ENCODE peak calls at places on chromosomes 13 and 19, in six cellular contexts. W is AG04450; Q is T-helper 2 cell treated with Interferon-gamma antibody and Interleukin-4, amounts not matched to agents 5 μg/mL and 100 μg/mL, for 36 hours; A is GDM1; D is uterus; O is right lobe of liver. T is an unnamed sample.

GRCh38 chr13:30346789-30347167 is 39.4 kb upstream of the KATNAL1 start:
- DNase-seq in D (no peak), O (no peak), W (no peak), A (no peak), Q (no peak), T (no peak)

GRCh38 chr13:35468195-35468594 is 8.3 kb downstream of the MAB21L1 start:
- DNase-seq in Q (no peak), O (no peak), A (no peak), D (no peak), W (no peak), T (no peak)

GRCh38 chr13:105346141-105346766 is 1189.2 kb downstream of the EFNB2 start:
- DNase-seq in Q (no peak), O (no peak), W (peak), D (no peak), A (no peak), T (no peak)

GRCh38 chr13:76012091-76012721 is 376.1 kb downstream of the LMO7 start:
- DNase-seq in A (no peak), W (no peak), Q (no peak), O (no peak), D (no peak), T (no peak)

GRCh38 chr19:31586282-31586681 is 237.0 kb upstream of the TSHZ3 start:
- DNase-seq in D (no peak), Q (no peak), A (no peak), W (peak), O (no peak), T (no peak)

GRCh38 chr19:47005873-47006272 is 13.8 kb upstream of the NPAS1 start:
- DNase-seq in O (peak), W (no peak), D (no peak), Q (no peak), A (no peak), T (no peak)

GRCh38 chr13:21639604-21640003 is 31.3 kb upstream of the FGF9 start:
- DNase-seq in W (no peak), A (no peak), O (no peak), D (no peak), Q (no peak), T (no peak)

GRCh38 chr19:47415953-47416666 is 3.2 kb downstream of the MEIS3 start:
- DNase-seq in W (no peak), D (no peak), O (no peak), A (no peak), Q (no peak), T (no peak)

GRCh38 chr13:86758116-86758515 is 913.1 kb upstream of the SLITRK5 start:
- DNase-seq in A (no peak), W (no peak), D (no peak), Q (no peak), O (no peak), T (no peak)

GRCh38 chr13:53357582-53357981 is 329.0 kb downstream of the OLFM4 start:
- DNase-seq in O (no peak), Q (no peak), A (no peak), D (no peak), W (no peak), T (no peak)

GRCh38 chr13:107669356-107669755 is 546.0 kb downstream of the LIG4 start:
- DNase-seq in W (peak), O (no peak), A (no peak), D (no peak), Q (no peak), T (no peak)

GRCh38 chr13:94115054-94115453 is 364.4 kb downstream of the DCT start:
- DNase-seq in D (no peak), O (no peak), A (no peak), Q (no peak), W (no peak), T (no peak)

GRCh38 chr19:49327878-49328544 is 3.0 kb upstream of the SLC6A16 start:
- DNase-seq in A (peak), D (no peak), W (no peak), Q (peak), O (no peak), T (peak)

GRCh38 chr13:113902536-113902935 is 38.7 kb upstream of the GAS6 start:
- DNase-seq in W (no peak), O (no peak), D (no peak), A (no peak), Q (no peak), T (no peak)

GRCh38 chr13:19818223-19818842 is 35.6 kb upstream of the PSPC1 start:
- DNase-seq in A (peak), Q (peak), D (peak), O (peak), W (no peak), T (peak)

GRCh38 chr19:17654993-17655392 is 33.2 kb downstream of the UNC13A start:
- DNase-seq in O (no peak), D (no peak), Q (no peak), A (no peak), W (no peak), T (peak)

GRCh38 chr19:42569193-42569592 is 25.5 kb downstream of the CEACAM8 start:
- DNase-seq in W (no peak), D (no peak), Q (no peak), O (no peak), A (no peak), T (no peak)

GRCh38 chr19:3969435-3970312 is 1.2 kb downstream of the DAPK3 start:
- DNase-seq in A (no peak), W (peak), O (no peak), D (peak), Q (no peak), T (no peak)

GRCh38 chr19:54312436-54313362 is at the start of gene LILRA5:
- DNase-seq in O (no peak), W (no peak), Q (no peak), D (no peak), A (no peak), T (no peak)

GRCh38 chr19:11239377-11240000 is at the start of gene ANGPTL8:
- DNase-seq in D (no peak), Q (no peak), A (no peak), O (peak), W (no peak), T (no peak)

GRCh38 chr13:106990594-106990993 is 422.7 kb upstream of the ARGLU1 start:
- DNase-seq in D (no peak), W (no peak), Q (no peak), A (no peak), O (no peak), T (no peak)

GRCh38 chr13:44932171-44932849 is 57.0 kb downstream of the NUFIP1 start:
- DNase-seq in W (no peak), A (no peak), O (no peak), D (no peak), Q (no peak), T (no peak)

GRCh38 chr13:110712081-110712848 is 1.2 kb upstream of the ING1 start:
- DNase-seq in Q (peak), O (peak), A (peak), D (peak), W (peak), T (peak)

GRCh38 chr13:88022826-88023225 is 351.7 kb downstream of the SLITRK5 start:
- DNase-seq in W (no peak), O (no peak), D (no peak), A (no peak), Q (no peak), T (no peak)

GRCh38 chr19:19538077-19538764 is at the start of gene CILP2:
- DNase-seq in A (no peak), Q (no peak), O (peak), D (no peak), W (no peak), T (peak)

GRCh38 chr19:42108527-42109389 is 23.5 kb downstream of the POU2F2 start:
- DNase-seq in Q (peak), W (peak), O (peak), D (peak), A (peak), T (peak)

GRCh38 chr13:32581177-32581786 is 5.0 kb upstream of the PDS5B start:
- DNase-seq in D (no peak), A (no peak), W (no peak), Q (no peak), O (no peak), T (no peak)

T was measured in stimulated activated naive CD8-positive, alpha-beta T cell treated with anti-CD3 and anti-CD28 coated beads, Interleukin-15, Interleukin-2, amounts not matched to agents 100 U/mL and 50 U/mL, for 24 hours.